ENCODE peak calls at places on chromosomes 12 and 14, in seven cellular contexts. One of them, this sample, is unnamed.

GRCh38 chr12:47236109-47236714 is 156.5 kb upstream of the AMIGO2 start:
- DNase-seq in SK-N-SH: no peak
- DNase-seq in GM12878: no peak
- DNase-seq in HCT116: no peak
- DNase-seq in HepG2: no peak
- DNase-seq in H1: no peak
- DNase-seq in K562: no peak
- DNase-seq in this sample: no peak

GRCh38 chr12:80056845-80057244 is 42.5 kb upstream of the OTOGL start:
- DNase-seq in SK-N-SH: no peak
- DNase-seq in GM12878: no peak
- DNase-seq in HCT116: no peak
- DNase-seq in HepG2: no peak
- DNase-seq in H1: no peak
- DNase-seq in K562: no peak
- DNase-seq in this sample: no peak

GRCh38 chr14:99064262-99064954 is 207.6 kb downstream of the BCL11B start:
- DNase-seq in SK-N-SH: no peak
- DNase-seq in GM12878: no peak
- DNase-seq in HCT116: no peak
- DNase-seq in HepG2: no peak
- DNase-seq in H1: peak
- DNase-seq in K562: no peak
- DNase-seq in this sample: peak

GRCh38 chr14:99522457-99522891 is 41.3 kb downstream of the CCNK start:
- DNase-seq in SK-N-SH: no peak
- DNase-seq in GM12878: no peak
- DNase-seq in HCT116: no peak
- DNase-seq in HepG2: no peak
- DNase-seq in H1: no peak
- DNase-seq in K562: peak
- DNase-seq in this sample: no peak

GRCh38 chr12:76820888-76821482 is 57.1 kb downstream of the ZDHHC17 start:
- DNase-seq in SK-N-SH: peak
- DNase-seq in GM12878: no peak
- DNase-seq in HCT116: peak
- DNase-seq in HepG2: peak
- DNase-seq in H1: no peak
- DNase-seq in K562: peak
- DNase-seq in this sample: peak

GRCh38 chr12:51942501-51943000 is 8.9 kb upstream of the ACVR1B start:
- DNase-seq in SK-N-SH: no peak
- DNase-seq in GM12878: no peak
- DNase-seq in HCT116: no peak
- DNase-seq in HepG2: no peak
- DNase-seq in H1: no peak
- DNase-seq in K562: no peak
- DNase-seq in this sample: no peak

GRCh38 chr14:74579447-74580274 is 32.4 kb downstream of the LTBP2 start:
- DNase-seq in SK-N-SH: no peak
- DNase-seq in GM12878: no peak
- DNase-seq in HCT116: peak
- DNase-seq in HepG2: peak
- DNase-seq in H1: no peak
- DNase-seq in K562: no peak
- DNase-seq in this sample: no peak

GRCh38 chr12:131578828-131579227 is 132.1 kb upstream of the SFSWAP start:
- DNase-seq in SK-N-SH: no peak
- DNase-seq in GM12878: no peak
- DNase-seq in HCT116: no peak
- DNase-seq in HepG2: no peak
- DNase-seq in H1: no peak
- DNase-seq in K562: no peak
- DNase-seq in this sample: no peak

GRCh38 chr14:38931969-38932652 is 170.9 kb downstream of the SEC23A start:
- DNase-seq in SK-N-SH: no peak
- DNase-seq in GM12878: no peak
- DNase-seq in HCT116: no peak
- DNase-seq in HepG2: peak
- DNase-seq in H1: no peak
- DNase-seq in K562: no peak
- DNase-seq in this sample: no peak

GRCh38 chr14:48936352-48936751 is 649.8 kb downstream of the RPS29 start:
- DNase-seq in SK-N-SH: peak
- DNase-seq in GM12878: no peak
- DNase-seq in HCT116: no peak
- DNase-seq in HepG2: no peak
- DNase-seq in H1: no peak
- DNase-seq in K562: no peak
- DNase-seq in this sample: no peak

GRCh38 chr14:92917041-92917940 is 5.7 kb upstream of the CHGA start:
- DNase-seq in SK-N-SH: peak
- DNase-seq in GM12878: no peak
- DNase-seq in HCT116: no peak
- DNase-seq in HepG2: no peak
- DNase-seq in H1: no peak
- DNase-seq in K562: no peak
- DNase-seq in this sample: no peak

GRCh38 chr14:104138098-104138890 is at the start of gene KIF26A:
- DNase-seq in SK-N-SH: peak
- DNase-seq in GM12878: no peak
- DNase-seq in HCT116: peak
- DNase-seq in HepG2: no peak
- DNase-seq in H1: peak
- DNase-seq in K562: peak
- DNase-seq in this sample: no peak

GRCh38 chr12:49225551-49226166 is 36.8 kb upstream of the TUBA1A start:
- DNase-seq in SK-N-SH: no peak
- DNase-seq in GM12878: no peak
- DNase-seq in HCT116: no peak
- DNase-seq in HepG2: no peak
- DNase-seq in H1: no peak
- DNase-seq in K562: no peak
- DNase-seq in this sample: no peak

GRCh38 chr12:98533723-98534251 is 18.4 kb downstream of the TMPO start:
- DNase-seq in SK-N-SH: no peak
- DNase-seq in GM12878: no peak
- DNase-seq in HCT116: no peak
- DNase-seq in HepG2: peak
- DNase-seq in H1: no peak
- DNase-seq in K562: no peak
- DNase-seq in this sample: no peak

GRCh38 chr12:22527999-22528398 is 16.3 kb downstream of the C2CD5 start:
- DNase-seq in SK-N-SH: no peak
- DNase-seq in GM12878: no peak
- DNase-seq in HCT116: no peak
- DNase-seq in HepG2: no peak
- DNase-seq in H1: no peak
- DNase-seq in K562: no peak
- DNase-seq in this sample: no peak

GRCh38 chr12:79763748-79764452 is 73.1 kb upstream of the PAWR start:
- DNase-seq in SK-N-SH: no peak
- DNase-seq in GM12878: no peak
- DNase-seq in HCT116: no peak
- DNase-seq in HepG2: no peak
- DNase-seq in H1: no peak
- DNase-seq in K562: peak
- DNase-seq in this sample: no peak

GRCh38 chr12:107557026-107557425 is 128.6 kb upstream of the PWP1 start:
- DNase-seq in SK-N-SH: no peak
- DNase-seq in GM12878: no peak
- DNase-seq in HCT116: no peak
- DNase-seq in HepG2: no peak
- DNase-seq in H1: no peak
- DNase-seq in K562: no peak
- DNase-seq in this sample: no peak

GRCh38 chr12:21941522-21942376 is 523 bp upstream of the ABCC9 start:
- DNase-seq in SK-N-SH: peak
- DNase-seq in GM12878: no peak
- DNase-seq in HCT116: no peak
- DNase-seq in HepG2: no peak
- DNase-seq in H1: peak
- DNase-seq in K562: no peak
- DNase-seq in this sample: no peak

GRCh38 chr12:92928431-92928961 is 599 bp downstream of the EEA1 start:
- DNase-seq in SK-N-SH: peak
- DNase-seq in GM12878: no peak
- DNase-seq in HCT116: no peak
- DNase-seq in HepG2: no peak
- DNase-seq in H1: peak
- DNase-seq in K562: peak
- DNase-seq in this sample: no peak
- TF ChIP-seq JUND in SK-N-SH: no peak
- TF ChIP-seq JUND in GM12878: no peak
- TF ChIP-seq JUND in HCT116: no peak
- TF ChIP-seq JUND in HepG2: no peak
- TF ChIP-seq JUND in H1: no peak
- TF ChIP-seq JUND in K562: no peak
- TF ChIP-seq JUND in this sample: no peak

GRCh38 chr12:93645702-93646101 is 31.5 kb upstream of the CRADD start:
- DNase-seq in SK-N-SH: no peak
- DNase-seq in GM12878: no peak
- DNase-seq in HCT116: no peak
- DNase-seq in HepG2: no peak
- DNase-seq in H1: no peak
- DNase-seq in K562: no peak
- DNase-seq in this sample: no peak
- TF ChIP-seq JUND in SK-N-SH: peak
- TF ChIP-seq JUND in GM12878: no peak
- TF ChIP-seq JUND in HCT116: no peak
- TF ChIP-seq JUND in HepG2: no peak
- TF ChIP-seq JUND in H1: no peak
- TF ChIP-seq JUND in K562: peak
- TF ChIP-seq JUND in this sample: no peak

GRCh38 chr12:53989227-53990113 is 4.5 kb downstream of the HOXC10 start:
- DNase-seq in SK-N-SH: no peak
- DNase-seq in GM12878: peak
- DNase-seq in HCT116: no peak
- DNase-seq in HepG2: peak
- DNase-seq in H1: no peak
- DNase-seq in K562: no peak
- DNase-seq in this sample: peak
- TF ChIP-seq JUND in SK-N-SH: no peak
- TF ChIP-seq JUND in GM12878: no peak
- TF ChIP-seq JUND in HCT116: no peak
- TF ChIP-seq JUND in HepG2: no peak
- TF ChIP-seq JUND in H1: no peak
- TF ChIP-seq JUND in K562: peak
- TF ChIP-seq JUND in this sample: no peak

GRCh38 chr12:727321-727720 is 25.1 kb upstream of the WNK1 start:
- DNase-seq in SK-N-SH: no peak
- DNase-seq in GM12878: no peak
- DNase-seq in HCT116: no peak
- DNase-seq in HepG2: no peak
- DNase-seq in H1: no peak
- DNase-seq in K562: no peak
- DNase-seq in this sample: no peak

GRCh38 chr12:720231-720941 is 32.0 kb upstream of the WNK1 start:
- DNase-seq in SK-N-SH: no peak
- DNase-seq in GM12878: no peak
- DNase-seq in HCT116: no peak
- DNase-seq in HepG2: no peak
- DNase-seq in H1: no peak
- DNase-seq in K562: no peak
- DNase-seq in this sample: no peak

GRCh38 chr12:726281-727140 is 25.9 kb upstream of the WNK1 start:
- DNase-seq in SK-N-SH: no peak
- DNase-seq in GM12878: no peak
- DNase-seq in HCT116: no peak
- DNase-seq in HepG2: peak
- DNase-seq in H1: no peak
- DNase-seq in K562: no peak
- DNase-seq in this sample: no peak

GRCh38 chr12:725076-725475 is 27.3 kb upstream of the WNK1 start:
- DNase-seq in SK-N-SH: no peak
- DNase-seq in GM12878: no peak
- DNase-seq in HCT116: no peak
- DNase-seq in HepG2: no peak
- DNase-seq in H1: no peak
- DNase-seq in K562: no peak
- DNase-seq in this sample: no peak

DNA sequence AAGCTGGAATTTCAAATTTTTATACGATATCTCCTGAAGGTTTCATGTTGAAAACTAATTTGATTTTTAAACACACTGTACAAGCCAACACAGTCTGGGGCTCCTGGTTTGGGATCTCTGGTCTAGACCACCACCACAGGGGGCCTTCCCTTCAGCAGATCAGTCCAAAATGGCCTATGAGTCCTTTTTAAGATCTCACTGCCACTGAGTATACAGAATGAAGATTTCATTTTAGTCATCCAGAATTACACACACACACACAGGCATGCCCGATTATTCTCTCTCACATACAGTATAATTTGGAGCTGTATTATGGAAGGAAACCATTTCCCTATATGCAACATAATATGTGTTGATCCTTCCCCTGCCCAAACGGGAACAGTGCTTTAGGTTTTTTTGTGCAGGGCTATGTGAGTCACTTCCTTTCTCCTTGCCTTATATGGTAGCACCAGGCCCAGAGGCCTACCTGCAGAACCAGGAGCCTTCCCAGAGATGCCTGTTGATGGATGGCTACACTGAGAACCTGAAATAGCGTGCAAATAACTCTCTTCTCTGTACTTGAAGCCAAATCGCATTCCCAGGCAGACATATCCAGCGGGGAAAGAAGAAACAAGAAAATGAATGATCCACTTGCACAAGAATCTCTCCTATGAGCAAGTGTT is 28.1 kb upstream of the WNK1 start:
- DNase-seq in SK-N-SH: no peak
- DNase-seq in GM12878: no peak
- DNase-seq in HCT116: peak
- DNase-seq in HepG2: no peak
- DNase-seq in H1: no peak
- DNase-seq in K562: no peak
- DNase-seq in this sample: no peak
- TF ChIP-seq JUND in SK-N-SH: no peak
- TF ChIP-seq JUND in GM12878: no peak
- TF ChIP-seq JUND in HCT116: peak
- TF ChIP-seq JUND in HepG2: no peak
- TF ChIP-seq JUND in H1: peak
- TF ChIP-seq JUND in K562: peak
- TF ChIP-seq JUND in this sample: no peak

GRCh38 chr14:62206456-62206855 is 444.2 kb downstream of the SNAPC1 start:
- DNase-seq in SK-N-SH: no peak
- DNase-seq in GM12878: no peak
- DNase-seq in HCT116: no peak
- DNase-seq in HepG2: no peak
- DNase-seq in H1: no peak
- DNase-seq in K562: no peak
- DNase-seq in this sample: no peak

GRCh38 chr14:62213516-62213915 is 451.3 kb downstream of the SNAPC1 start:
- DNase-seq in SK-N-SH: no peak
- DNase-seq in GM12878: no peak
- DNase-seq in HCT116: no peak
- DNase-seq in HepG2: no peak
- DNase-seq in H1: no peak
- DNase-seq in K562: no peak
- DNase-seq in this sample: no peak

GRCh38 chr14:62209287-62209899 is 447.2 kb downstream of the SNAPC1 start:
- DNase-seq in SK-N-SH: no peak
- DNase-seq in GM12878: no peak
- DNase-seq in HCT116: no peak
- DNase-seq in HepG2: no peak
- DNase-seq in H1: no peak
- DNase-seq in K562: no peak
- DNase-seq in this sample: no peak
- TF ChIP-seq JUND in SK-N-SH: peak
- TF ChIP-seq JUND in GM12878: no peak
- TF ChIP-seq JUND in HCT116: no peak
- TF ChIP-seq JUND in HepG2: no peak
- TF ChIP-seq JUND in H1: no peak
- TF ChIP-seq JUND in K562: no peak
- TF ChIP-seq JUND in this sample: no peak

This sample was measured in T47D.